ENCODE peak calls at places on chromosomes 1 and 21, in ten cellular contexts. One of them, this sample, is unnamed.

GRCh38 chr1:226083303-226084101 is 21.0 kb downstream of the H3-3A start:
- DNase-seq in GM04503: peak; percentile 39
- DNase-seq in NCI-H345: peak; percentile 79
- DNase-seq in adipocyte: peak; percentile 94
- DNase-seq in CD4-positive, alpha-beta memory T cell: peak; percentile 90
- DNase-seq in germinal center: peak; percentile 95
- DNase-seq in heart right ventricle: peak; percentile 90
- DNase-seq in ovary: peak; percentile 96
- DNase-seq in tibial artery: peak; percentile 92
- DNase-seq in globus pallidus: peak; percentile 85
- DNase-seq in this sample: peak; percentile 34

GRCh38 chr1:19447550-19447949 is 37.8 kb downstream of the CAPZB start:
- DNase-seq in GM04503: no peak
- DNase-seq in NCI-H345: no peak
- DNase-seq in adipocyte: no peak
- DNase-seq in CD4-positive, alpha-beta memory T cell: no peak
- DNase-seq in germinal center: no peak
- DNase-seq in heart right ventricle: no peak
- DNase-seq in ovary: no peak
- DNase-seq in tibial artery: no peak
- DNase-seq in globus pallidus: no peak
- DNase-seq in this sample: no peak

GRCh38 chr1:67680486-67680885 is 4.5 kb upstream of the GADD45A start:
- DNase-seq in GM04503: no peak
- DNase-seq in NCI-H345: no peak
- DNase-seq in adipocyte: no peak
- DNase-seq in CD4-positive, alpha-beta memory T cell: no peak
- DNase-seq in germinal center: no peak
- DNase-seq in heart right ventricle: no peak
- DNase-seq in ovary: no peak
- DNase-seq in tibial artery: no peak
- DNase-seq in globus pallidus: no peak
- DNase-seq in this sample: no peak

GRCh38 chr1:112711041-112711440 is 4.1 kb downstream of the PPM1J start:
- DNase-seq in GM04503: no peak
- DNase-seq in NCI-H345: no peak
- DNase-seq in adipocyte: no peak
- DNase-seq in CD4-positive, alpha-beta memory T cell: no peak
- DNase-seq in germinal center: no peak
- DNase-seq in heart right ventricle: no peak
- DNase-seq in ovary: no peak
- DNase-seq in tibial artery: no peak
- DNase-seq in globus pallidus: no peak
- DNase-seq in this sample: no peak

GRCh38 chr1:32215629-32216505 is 6.3 kb downstream of the TMEM234 start:
- DNase-seq in GM04503: no peak
- DNase-seq in NCI-H345: peak; percentile 43
- DNase-seq in adipocyte: peak; percentile 88
- DNase-seq in CD4-positive, alpha-beta memory T cell: peak; percentile 48
- DNase-seq in germinal center: peak; percentile 69
- DNase-seq in heart right ventricle: peak; percentile 58
- DNase-seq in ovary: peak; percentile 75
- DNase-seq in tibial artery: peak; percentile 40
- DNase-seq in globus pallidus: peak; percentile 54
- DNase-seq in this sample: no peak

GRCh38 chr21:26447932-26448331 is 125.2 kb downstream of the CYYR1 start:
- DNase-seq in GM04503: no peak
- DNase-seq in NCI-H345: no peak
- DNase-seq in adipocyte: no peak
- DNase-seq in CD4-positive, alpha-beta memory T cell: no peak
- DNase-seq in germinal center: no peak
- DNase-seq in heart right ventricle: no peak
- DNase-seq in ovary: no peak
- DNase-seq in tibial artery: no peak
- DNase-seq in globus pallidus: no peak
- DNase-seq in this sample: no peak

GRCh38 chr1:2943686-2944260 is 77.5 kb upstream of the ACTRT2 start:
- DNase-seq in GM04503: no peak
- DNase-seq in NCI-H345: no peak
- DNase-seq in adipocyte: no peak
- DNase-seq in CD4-positive, alpha-beta memory T cell: no peak
- DNase-seq in germinal center: no peak
- DNase-seq in heart right ventricle: no peak
- DNase-seq in ovary: no peak
- DNase-seq in tibial artery: no peak
- DNase-seq in globus pallidus: no peak
- DNase-seq in this sample: no peak

GRCh38 chr1:18599096-18599495 is 31.6 kb upstream of the PAX7 start:
- DNase-seq in GM04503: no peak
- DNase-seq in NCI-H345: no peak
- DNase-seq in adipocyte: no peak
- DNase-seq in CD4-positive, alpha-beta memory T cell: no peak
- DNase-seq in germinal center: no peak
- DNase-seq in heart right ventricle: no peak
- DNase-seq in ovary: no peak
- DNase-seq in tibial artery: no peak
- DNase-seq in globus pallidus: no peak
- DNase-seq in this sample: no peak

GRCh38 chr1:157363660-157364140 is 188.6 kb downstream of the FCRL5 start:
- DNase-seq in GM04503: no peak
- DNase-seq in NCI-H345: no peak
- DNase-seq in adipocyte: peak; percentile 54
- DNase-seq in CD4-positive, alpha-beta memory T cell: no peak
- DNase-seq in germinal center: peak; percentile 64
- DNase-seq in heart right ventricle: no peak
- DNase-seq in ovary: no peak
- DNase-seq in tibial artery: no peak
- DNase-seq in globus pallidus: peak; percentile 20
- DNase-seq in this sample: peak; percentile 11

GRCh38 chr21:41195311-41195710 is 27.4 kb downstream of the BACE2 start:
- DNase-seq in GM04503: no peak
- DNase-seq in NCI-H345: no peak
- DNase-seq in adipocyte: no peak
- DNase-seq in CD4-positive, alpha-beta memory T cell: no peak
- DNase-seq in germinal center: no peak
- DNase-seq in heart right ventricle: no peak
- DNase-seq in ovary: no peak
- DNase-seq in tibial artery: no peak
- DNase-seq in globus pallidus: no peak
- DNase-seq in this sample: no peak

GRCh38 chr1:109768335-109768650 is 4.6 kb upstream of the EPS8L3 start:
- DNase-seq in GM04503: no peak
- DNase-seq in NCI-H345: no peak
- DNase-seq in adipocyte: no peak
- DNase-seq in CD4-positive, alpha-beta memory T cell: no peak
- DNase-seq in germinal center: no peak
- DNase-seq in heart right ventricle: no peak
- DNase-seq in ovary: peak; percentile 30
- DNase-seq in tibial artery: no peak
- DNase-seq in globus pallidus: no peak
- DNase-seq in this sample: no peak

GRCh38 chr1:204041232-204041767 is 31.6 kb upstream of the SOX13 start:
- DNase-seq in GM04503: no peak
- DNase-seq in NCI-H345: no peak
- DNase-seq in adipocyte: no peak
- DNase-seq in CD4-positive, alpha-beta memory T cell: no peak
- DNase-seq in germinal center: no peak
- DNase-seq in heart right ventricle: peak; percentile 68
- DNase-seq in ovary: no peak
- DNase-seq in tibial artery: peak; percentile 52
- DNase-seq in globus pallidus: no peak
- DNase-seq in this sample: no peak

GRCh38 chr1:22262583-22262982 is 119.7 kb upstream of the WNT4 start:
- DNase-seq in GM04503: no peak
- DNase-seq in NCI-H345: no peak
- DNase-seq in adipocyte: no peak
- DNase-seq in CD4-positive, alpha-beta memory T cell: no peak
- DNase-seq in germinal center: no peak
- DNase-seq in heart right ventricle: no peak
- DNase-seq in ovary: no peak
- DNase-seq in tibial artery: no peak
- DNase-seq in globus pallidus: no peak
- DNase-seq in this sample: no peak

GRCh38 chr1:113899101-113899500 is 5.5 kb downstream of the AP4B1 start:
- DNase-seq in GM04503: no peak
- DNase-seq in NCI-H345: no peak
- DNase-seq in adipocyte: peak; percentile 82
- DNase-seq in CD4-positive, alpha-beta memory T cell: no peak
- DNase-seq in germinal center: no peak
- DNase-seq in heart right ventricle: no peak
- DNase-seq in ovary: no peak
- DNase-seq in tibial artery: no peak
- DNase-seq in globus pallidus: no peak
- DNase-seq in this sample: no peak

This sample was measured in AG09319.